ENCODE peak calls at places on chromosome 7, in eight cellular contexts. R, X, Y, M, T, Z, D and F are unnamed samples.
A peak's percentile ranks its signal among the peaks of the same experiment; 100 is the strongest.

GRCh38 chr7:41029072-41029492 is 673.8 kb downstream of the INHBA start:
- DNase-seq in T (no peak), M (peak; percentile 89), X (no peak), R (no peak), Z (peak; percentile 15), D (no peak), Y (no peak), F (no peak)

GRCh38 chr7:114026486-114027089 is 107.8 kb upstream of the PPP1R3A start:
- DNase-seq in D (no peak), M (peak; percentile 40), T (no peak), R (peak; percentile 71), Y (no peak), X (peak; percentile 72), Z (peak; percentile 87), F (no peak)

GRCh38 chr7:15015545-15016314 is 113.2 kb upstream of the DGKB start:
- DNase-seq in D (peak; percentile 38), M (peak; percentile 69), Z (peak; percentile 91), R (peak; percentile 67), T (peak; percentile 30), Y (no peak), X (peak; percentile 64), F (no peak)

GRCh38 chr7:139744768-139745250 is 33.0 kb downstream of the HIPK2 start:
- DNase-seq in X (no peak), R (no peak), Z (no peak), M (no peak), D (no peak), T (no peak), Y (no peak), F (no peak)

GRCh38 chr7:29207469-29207868 is 12.9 kb downstream of the CHN2 start:
- DNase-seq in T (no peak), Z (no peak), X (no peak), R (peak; percentile 15), M (no peak), D (no peak), Y (no peak), F (no peak)

GRCh38 chr7:4774804-4775280 is 581 bp upstream of the AP5Z1 start:
- DNase-seq in M (peak; percentile 72), T (peak; percentile 41), X (no peak), D (no peak), Y (no peak), R (peak; percentile 80), Z (peak; percentile 64), F (no peak)

GRCh38 chr7:81721428-81721827 is 48.4 kb downstream of the HGF start:
- DNase-seq in R (no peak), X (no peak), T (no peak), D (no peak), Y (no peak), M (no peak), Z (no peak), F (no peak)

GRCh38 chr7:22640269-22640668 is 86.7 kb upstream of the IL6 start:
- DNase-seq in M (no peak), X (peak; percentile 86), Z (no peak), T (no peak), D (no peak), R (no peak), Y (no peak), F (no peak)

GRCh38 chr7:130095812-130096211 is 25.5 kb downstream of the KLHDC10 start:
- DNase-seq in T (no peak), Y (no peak), D (no peak), X (no peak), M (no peak), Z (no peak), R (no peak), F (no peak)

GRCh38 chr7:51316666-51317581 is at the start of gene COBL:
- DNase-seq in M (peak; percentile 30), X (no peak), R (no peak), Y (peak; percentile 66), T (peak; percentile 65), D (peak; percentile 42), Z (peak; percentile 86), F (peak; percentile 25)

GRCh38 chr7:116777613-116778380 is 84.6 kb upstream of the CAPZA2 start:
- DNase-seq in Z (no peak), M (peak; percentile 36), Y (no peak), T (no peak), X (no peak), D (no peak), R (no peak), F (no peak)

GRCh38 chr7:26990268-26990667 is 105.5 kb downstream of the HOXA1 start:
- DNase-seq in T (no peak), X (no peak), M (peak; percentile 11), D (no peak), Z (no peak), Y (no peak), R (no peak), F (no peak)

GRCh38 chr7:155269766-155270585 is 27.7 kb upstream of the INSIG1 start:
- DNase-seq in M (no peak), Y (no peak), X (no peak), D (no peak), R (no peak), Z (no peak), T (no peak), F (no peak)

GRCh38 chr7:67636363-67637355 is 640.0 kb downstream of the TYW1 start:
- DNase-seq in Y (no peak), Z (no peak), T (no peak), X (no peak), R (no peak), M (no peak), D (no peak), F (peak; percentile 23)

GRCh38 chr7:137086896-137087295 is 218.4 kb downstream of the CHRM2 start:
- DNase-seq in Y (no peak), D (no peak), T (no peak), M (no peak), Z (no peak), R (no peak), X (no peak), F (no peak)

GRCh38 chr7:89771003-89771636 is 383.1 kb upstream of the STEAP1 start:
- DNase-seq in X (no peak), D (no peak), R (no peak), Z (no peak), T (no peak), Y (no peak), M (no peak), F (no peak)
- TF ChIP-seq CTCF in X (no peak), D (no peak), R (no peak), Z (peak; percentile 39), T (no peak), Y (no peak), M (no peak), F (no peak)

DNA sequence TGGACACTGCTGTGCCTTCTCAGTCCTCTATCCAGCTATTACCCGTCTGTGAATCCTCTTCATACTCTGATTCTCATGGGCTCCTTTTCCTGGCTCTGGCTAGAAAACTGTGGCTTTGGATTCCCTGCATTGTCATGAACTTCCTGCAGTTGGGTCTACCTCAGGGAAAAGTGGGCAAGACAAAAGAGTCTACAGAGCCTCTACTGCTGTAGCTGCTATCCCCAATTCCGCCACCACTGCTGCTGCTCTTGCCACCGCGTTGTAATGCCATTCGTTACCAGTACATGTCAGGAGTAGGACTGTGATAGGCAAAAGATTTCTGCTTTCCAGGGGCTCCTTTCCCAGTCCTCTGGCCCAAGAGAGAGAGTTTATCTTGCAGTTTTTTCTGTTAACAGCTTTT is 23.9 kb upstream of the PPP1R17 start:
- DNase-seq in D (no peak), T (no peak), Y (no peak), M (no peak), X (no peak), Z (no peak), R (no peak), F (peak; percentile 46)
- TF ChIP-seq CTCF in D (no peak), T (no peak), Y (no peak), M (no peak), X (no peak), Z (no peak), R (no peak), F (no peak)

GRCh38 chr7:142301299-142301698 is 43.4 kb upstream of the PRSS58 start:
- DNase-seq in Y (no peak), R (peak; percentile 84), M (no peak), T (no peak), D (no peak), X (no peak), Z (no peak), F (no peak)

GRCh38 chr7:142298631-142299030 is 40.8 kb upstream of the PRSS58 start:
- DNase-seq in Y (no peak), M (no peak), X (no peak), T (no peak), R (peak; percentile 18), D (no peak), Z (no peak), F (no peak)

GRCh38 chr7:142301923-142302550 is 44.2 kb upstream of the PRSS58 start:
- DNase-seq in M (peak; percentile 13), Z (no peak), R (peak; percentile 71), T (no peak), X (peak; percentile 21), D (no peak), Y (no peak), F (no peak)

GRCh38 chr7:142299226-142299625 is 41.4 kb upstream of the PRSS58 start:
- DNase-seq in D (no peak), Y (no peak), M (no peak), R (no peak), Z (no peak), X (no peak), T (no peak), F (no peak)

DNA sequence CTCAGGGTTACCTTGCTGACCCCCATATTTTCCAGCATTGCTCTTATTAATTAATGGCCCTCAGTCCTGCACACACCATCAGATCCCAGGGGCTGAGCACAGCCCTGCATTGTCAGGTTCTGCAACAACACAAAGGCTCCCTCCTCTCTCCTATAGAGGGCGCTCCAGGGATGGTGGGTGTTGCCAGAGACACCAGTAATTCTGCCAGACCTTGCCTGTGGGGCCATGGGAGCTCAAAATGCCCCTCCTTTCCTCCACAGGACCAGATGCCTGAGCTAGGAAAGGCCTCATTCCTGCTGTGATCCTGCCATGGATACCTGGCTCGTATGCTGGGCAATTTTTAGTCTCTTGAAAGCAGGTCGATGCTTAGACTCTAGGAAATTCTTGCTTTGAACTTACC is 42.8 kb upstream of the PRSS58 start:
- DNase-seq in M (no peak), R (peak; percentile 68), X (peak; percentile 16), D (no peak), T (no peak), Z (no peak), Y (no peak), F (peak; percentile 39)
- TF ChIP-seq CTCF in M (no peak), R (peak; percentile 82), X (peak; percentile 48), D (no peak), T (no peak), Z (peak; percentile 8), Y (no peak), F (peak; percentile 42)

GRCh38 chr7:95141755-95142154 is 182.6 kb downstream of the PON1 start:
- DNase-seq in D (no peak), X (no peak), T (no peak), Z (no peak), R (no peak), M (no peak), Y (no peak), F (no peak)

GRCh38 chr7:95144256-95144655 is 180.1 kb downstream of the PON1 start:
- DNase-seq in R (no peak), D (no peak), Y (no peak), Z (no peak), M (no peak), X (no peak), T (no peak), F (no peak)

DNA sequence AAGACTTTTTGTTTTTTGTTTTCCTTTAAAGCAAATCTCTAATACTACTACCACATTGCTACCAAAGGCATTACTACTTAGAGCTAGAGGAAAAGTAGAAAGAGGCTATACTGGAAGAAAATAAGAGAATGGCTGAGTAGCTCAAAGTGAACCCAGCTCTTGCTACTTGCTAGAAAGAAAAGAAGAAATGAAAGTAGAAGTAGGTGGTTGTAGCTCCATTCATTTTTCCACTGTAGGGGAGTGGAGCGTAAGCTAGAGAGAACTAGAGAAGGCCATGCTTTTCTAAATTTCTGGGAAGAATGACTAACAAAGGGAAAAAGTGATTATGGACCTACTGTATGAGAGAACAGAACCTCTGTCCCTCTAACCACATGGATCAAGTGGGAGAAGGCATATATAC is 184.4 kb downstream of the PON1 start:
- DNase-seq in X (no peak), D (no peak), Z (no peak), Y (no peak), T (no peak), M (no peak), R (no peak), F (no peak)
- TF ChIP-seq CTCF in X (no peak), D (no peak), Z (no peak), Y (no peak), T (no peak), M (no peak), R (no peak), F (no peak)